ENCODE peak calls at places on chromosomes 6 and 20, in six cellular contexts. H is activated effector memory CD4-positive, alpha-beta T cell treated with anti-CD3 and anti-CD28 coated beads, Interleukin-2, amount 50 U/mL, for 16 hours; Z is non-pigmented ciliary epithelial cell; D is iPS-NIHi11; I is activated CD4-positive, alpha-beta T cell treated with anti-CD3 and anti-CD28 coated beads for 4 hours; G is ovary. T is an unnamed sample.
A peak's percentile ranks its signal among the peaks of the same experiment; 100 is the strongest.

GRCh38 chr6:11585426-11586016 is 48.0 kb downstream of the TMEM170B start:
- DNase-seq in H (no peak), Z (no peak), D (peak; percentile 41), I (no peak), G (no peak), T (peak; percentile 37)

GRCh38 chr20:44389871-44390270 is 34.4 kb downstream of the HNF4A start:
- DNase-seq in H (no peak), Z (no peak), D (no peak), I (no peak), G (no peak), T (no peak)

GRCh38 chr6:149043476-149044130 is 273.9 kb upstream of the TAB2 start:
- DNase-seq in H (peak; percentile 70), Z (no peak), D (peak; percentile 60), I (no peak), G (no peak), T (peak; percentile 14)

GRCh38 chr20:48758206-48758820 is 69.5 kb downstream of the PREX1 start:
- DNase-seq in H (no peak), Z (no peak), D (no peak), I (no peak), G (no peak), T (no peak)

GRCh38 chr6:11043552-11043960 is 549 bp downstream of the ELOVL2 start:
- DNase-seq in H (no peak), Z (no peak), D (peak; percentile 30), I (no peak), G (no peak), T (no peak)

GRCh38 chr6:23841116-23841515 is 284.9 kb upstream of the NRSN1 start:
- DNase-seq in H (no peak), Z (no peak), D (no peak), I (no peak), G (no peak), T (no peak)

GRCh38 chr6:151087861-151088598 is 151.7 kb upstream of the AKAP12 start:
- DNase-seq in H (no peak), Z (no peak), D (no peak), I (no peak), G (peak; percentile 58), T (peak; percentile 80)

GRCh38 chr6:126156973-126157372 is 170.6 kb downstream of the TRMT11 start:
- DNase-seq in H (no peak), Z (no peak), D (no peak), I (no peak), G (no peak), T (no peak)

GRCh38 chr20:20276806-20277530 is 90.9 kb upstream of the INSM1 start:
- DNase-seq in H (no peak), Z (no peak), D (no peak), I (no peak), G (no peak), T (no peak)

GRCh38 chr20:48695255-48695654 is 132.5 kb downstream of the PREX1 start:
- DNase-seq in H (no peak), Z (no peak), D (no peak), I (no peak), G (no peak), T (no peak)

GRCh38 chr6:18148304-18149025 is 6.4 kb downstream of the TPMT start:
- DNase-seq in H (no peak), Z (peak; percentile 62), D (no peak), I (no peak), G (no peak), T (peak; percentile 43)

GRCh38 chr6:155381856-155382690 is 67.8 kb upstream of the TFB1M start:
- DNase-seq in H (no peak), Z (peak; percentile 79), D (no peak), I (no peak), G (no peak), T (peak; percentile 53)

GRCh38 chr6:119476024-119476423 is 126.5 kb upstream of the MAN1A1 start:
- DNase-seq in H (no peak), Z (no peak), D (no peak), I (no peak), G (no peak), T (no peak)

GRCh38 chr20:58583586-58583985 is 67.5 kb upstream of the STX16 start:
- DNase-seq in H (peak; percentile 55), Z (no peak), D (no peak), I (no peak), G (no peak), T (no peak)